ENCODE peak calls at places on chromosomes 1 and 21, in seven cellular contexts. N is H1, X is HCT116, A is K562, C is NT2/D1, U is HepG2, G is GM12878. B is an unnamed sample.

GRCh38 chr1:195804547-195804946 is 803.7 kb downstream of the KCNT2 start:
- DNase-seq in G (no peak), C (no peak), X (no peak), N (no peak), U (no peak), A (no peak), B (no peak)

GRCh38 chr1:246971322-246971721 is 36.5 kb downstream of the ZNF695 start:
- DNase-seq in G (no peak), N (peak; percentile 47), C (peak; percentile 49), U (peak; percentile 23), X (no peak), A (no peak), B (no peak)

GRCh38 chr1:114803001-114803400 is 22.5 kb upstream of the SIKE1 start:
- DNase-seq in N (no peak), G (no peak), A (no peak), X (no peak), C (no peak), U (no peak), B (no peak)

GRCh38 chr1:17377325-17377953 is 5.4 kb downstream of the PADI6 start:
- DNase-seq in C (no peak), A (no peak), G (no peak), U (no peak), X (no peak), N (no peak), B (no peak)

GRCh38 chr1:203673550-203674411 is 47.1 kb downstream of the ATP2B4 start:
- DNase-seq in N (no peak), G (no peak), U (peak; percentile 30), C (no peak), A (peak; percentile 92), X (peak; percentile 90), B (no peak)

GRCh38 chr21:15249285-15249993 is 184.6 kb upstream of the NRIP1 start:
- DNase-seq in C (no peak), U (no peak), G (no peak), X (no peak), A (peak; percentile 30), N (no peak), B (no peak)

GRCh38 chr1:150477320-150477719 is 9.9 kb upstream of the TARS2 start:
- DNase-seq in A (no peak), G (no peak), U (no peak), N (no peak), C (no peak), X (no peak), B (no peak)

GRCh38 chr21:45555557-45556301 is 13.5 kb upstream of the SLC19A1 start:
- DNase-seq in A (peak; percentile 93), U (peak; percentile 86), N (peak; percentile 83), X (peak; percentile 88), G (peak; percentile 56), C (peak; percentile 97), B (peak; percentile 98)

GRCh38 chr1:212856755-212857154 is 1.3 kb upstream of the FLVCR1 start:
- DNase-seq in C (no peak), A (no peak), U (no peak), N (no peak), G (no peak), X (no peak), B (no peak)

GRCh38 chr1:8512504-8512903 is 194.6 kb downstream of the SLC45A1 start:
- DNase-seq in G (no peak), A (no peak), N (no peak), C (no peak), U (no peak), X (no peak), B (no peak)

GRCh38 chr21:31927872-31928476 is 55.2 kb downstream of the HUNK start:
- DNase-seq in G (no peak), N (no peak), X (no peak), C (no peak), U (no peak), A (no peak), B (no peak)

GRCh38 chr21:35925497-35925896 is 134.8 kb downstream of the SETD4 start:
- DNase-seq in X (no peak), U (peak; percentile 83), N (no peak), A (peak; percentile 28), C (no peak), G (no peak), B (no peak)

GRCh38 chr1:60152886-60153285 is 79.3 kb upstream of the C1orf87 start:
- DNase-seq in U (no peak), C (peak; percentile 28), G (no peak), N (no peak), A (no peak), X (no peak), B (no peak)

GRCh38 chr21:36813071-36813470 is 114.2 kb downstream of the SIM2 start:
- DNase-seq in A (no peak), U (no peak), X (no peak), N (no peak), G (no peak), C (no peak), B (no peak)

GRCh38 chr1:32695098-32695904 is 7.3 kb downstream of the SYNC start:
- DNase-seq in C (no peak), N (no peak), G (no peak), U (peak; percentile 81), X (no peak), A (peak; percentile 66), B (no peak)

GRCh38 chr1:179178135-179178630 is 51.3 kb downstream of the ABL2 start:
- DNase-seq in G (no peak), A (no peak), N (no peak), C (no peak), X (no peak), U (no peak), B (no peak)

GRCh38 chr21:35046880-35047229 is 2.2 kb downstream of the RUNX1 start:
- DNase-seq in X (no peak), G (no peak), N (no peak), A (no peak), C (no peak), U (peak; percentile 5), B (no peak)

DNA sequence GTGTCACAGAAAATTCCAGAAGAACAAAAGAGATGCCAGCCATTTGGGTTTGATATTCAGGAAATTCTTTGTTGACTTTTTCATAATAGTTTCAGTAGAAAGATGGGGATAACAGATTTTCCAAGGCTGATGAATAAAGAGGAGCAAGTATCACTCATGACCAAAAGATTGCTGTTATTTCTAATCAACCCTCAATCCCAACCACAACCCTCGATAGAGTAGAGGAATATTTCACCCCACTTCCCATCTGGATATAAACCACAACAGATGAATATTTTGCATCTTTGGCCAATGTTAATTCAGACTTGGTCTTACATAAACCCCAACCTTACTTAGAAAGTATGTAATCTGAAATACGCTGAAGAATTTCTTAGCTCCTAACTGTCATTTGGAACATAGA is 232.4 kb downstream of the SEC16B start:
- DNase-seq in G (no peak), C (no peak), U (no peak), A (no peak), X (no peak), N (no peak), B (no peak)
- TF ChIP-seq YY1 in G (no peak), C (no peak), U (no peak), A (no peak), X (no peak), N (no peak), B (no peak)

GRCh38 chr1:232628335-232629214 is 1.4 kb downstream of the SIPA1L2 start:
- DNase-seq in G (no peak), A (no peak), N (no peak), U (no peak), X (no peak), C (no peak), B (peak; percentile 16)

GRCh38 chr1:232630047-232630893 is at the start of gene SIPA1L2:
- DNase-seq in U (peak; percentile 52), G (peak; percentile 8), A (peak; percentile 9), C (peak; percentile 93), X (peak; percentile 66), N (peak; percentile 77), B (peak; percentile 100)

GRCh38 chr1:232630894-232631195 is 912 bp upstream of the SIPA1L2 start:
- DNase-seq in U (no peak), X (no peak), N (no peak), C (no peak), A (no peak), G (no peak), B (no peak)

GRCh38 chr1:232627645-232628334 is 2.1 kb downstream of the SIPA1L2 start:
- DNase-seq in X (no peak), U (no peak), C (peak; percentile 47), A (no peak), G (no peak), N (no peak), B (peak; percentile 44)

DNA sequence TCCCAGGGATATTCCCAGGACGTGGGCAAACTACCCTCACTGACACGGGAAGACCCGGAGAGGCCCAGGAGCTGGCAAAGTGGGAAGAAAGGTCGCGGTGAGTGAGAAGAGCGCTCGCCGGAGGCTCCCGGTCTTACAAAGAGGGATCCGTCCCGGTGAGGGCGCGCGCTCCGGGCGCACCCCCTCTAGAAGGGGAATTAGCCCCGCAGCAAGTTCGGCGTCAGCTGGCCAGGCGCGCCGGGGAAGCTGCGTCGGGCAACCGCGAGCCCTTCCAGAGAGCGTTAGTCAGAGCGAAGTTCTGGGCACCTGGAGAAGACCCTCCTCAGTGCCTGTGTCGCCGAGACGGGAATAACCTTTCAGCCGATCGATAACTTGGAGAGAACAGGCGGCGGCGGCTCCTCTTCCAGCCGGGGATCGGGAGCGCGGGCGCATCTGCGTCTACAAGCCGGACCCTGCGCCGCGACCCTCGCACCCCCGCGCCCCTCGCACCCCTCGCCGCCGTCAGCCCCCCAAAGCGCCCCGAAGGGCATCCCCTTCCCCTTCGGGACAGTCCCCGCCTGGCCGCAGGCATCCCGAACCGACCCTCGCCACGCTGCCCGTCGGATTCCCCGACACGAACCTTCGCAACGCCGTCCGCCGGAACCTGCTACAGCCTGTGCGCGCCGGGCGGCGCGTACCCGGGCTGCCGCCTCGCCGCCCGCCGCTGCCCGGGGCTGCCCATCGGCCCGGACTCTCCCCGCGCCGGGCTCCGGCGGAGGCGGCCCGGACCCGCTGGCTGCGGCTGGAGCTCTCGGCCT is 485 bp downstream of the SIPA1L2 start:
- DNase-seq in X (no peak), N (no peak), C (peak; percentile 28), A (no peak), U (no peak), G (no peak), B (peak; percentile 49)
- TF ChIP-seq YY1 in X (no peak), N (no peak), C (no peak), A (no peak), U (no peak), G (no peak), B (no peak)

DNA sequence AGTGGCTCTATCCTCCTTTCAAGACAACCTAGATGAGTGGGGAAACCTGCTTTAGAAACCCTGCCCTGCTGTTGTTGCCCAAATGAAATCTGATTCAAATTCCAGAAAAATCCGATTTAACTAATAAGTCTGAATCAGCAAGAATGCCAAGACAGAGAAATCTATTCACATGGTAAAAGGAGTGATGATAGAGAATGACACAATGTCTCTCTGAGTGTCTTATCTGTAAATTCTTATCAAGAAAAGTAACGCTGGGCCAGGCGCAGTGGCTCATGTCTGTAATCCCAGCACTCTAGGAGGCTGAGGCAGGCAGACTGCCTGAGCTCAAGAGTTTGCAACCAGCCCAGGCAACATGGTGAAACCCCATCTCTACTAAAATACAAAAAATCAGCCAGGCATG is 13.7 kb upstream of the GUCA2A start:
- DNase-seq in X (no peak), A (no peak), G (no peak), U (no peak), N (no peak), C (no peak), B (no peak)
- TF ChIP-seq YY1 in X (no peak), A (no peak), G (no peak), U (no peak), N (no peak), C (no peak), B (no peak)

DNA sequence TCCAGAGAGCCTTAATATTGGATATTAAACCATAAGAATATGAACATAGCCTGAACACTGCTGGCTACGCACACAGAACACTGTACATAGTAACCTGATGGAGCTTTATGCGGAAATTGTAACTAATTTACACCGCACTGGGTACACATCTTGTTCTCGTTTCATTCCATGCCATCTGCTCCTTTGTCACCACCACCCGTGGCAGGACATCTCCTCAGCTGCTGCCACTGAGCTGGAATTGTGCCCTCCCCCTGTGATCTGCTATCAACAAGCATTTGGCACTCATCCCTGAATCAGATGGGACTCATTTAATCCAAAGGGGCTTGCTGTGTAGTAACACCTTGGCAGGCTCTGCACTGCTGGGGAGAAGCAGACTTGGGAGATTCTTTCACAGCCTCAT is 271.8 kb downstream of the HHIPL2 start:
- DNase-seq in U (no peak), G (no peak), X (no peak), C (no peak), N (no peak), A (no peak), B (peak; percentile 16)
- TF ChIP-seq YY1 in U (no peak), G (no peak), X (no peak), C (no peak), N (no peak), A (no peak), B (no peak)